ENCODE peak calls at places on chromosome 11, in eight cellular contexts. K, G, U, S, V, N, L and W are unnamed samples.

GRCh38 chr11:133787379-133788103 is 57.8 kb downstream of the SPATA19 start:
- DNase-seq in S (no peak), N (no peak), V (no peak), G (no peak), U (no peak), L (no peak), K (no peak), W (no peak)

GRCh38 chr11:26276798-26277424 is 55.0 kb upstream of the ANO3 start:
- DNase-seq in K (peak), G (peak), L (peak), N (peak), S (peak), V (peak), U (peak), W (no peak)

GRCh38 chr11:46865340-46865739 is 19.3 kb upstream of the CKAP5 start:
- DNase-seq in K (no peak), L (no peak), V (no peak), G (no peak), S (no peak), U (no peak), N (no peak), W (no peak)

GRCh38 chr11:23226331-23226909 is 366.1 kb upstream of the CCDC179 start:
- DNase-seq in K (no peak), S (no peak), L (no peak), V (no peak), N (no peak), G (no peak), U (no peak), W (no peak)

GRCh38 chr11:12109591-12110196 is 696 bp upstream of the MICAL2 start:
- DNase-seq in L (no peak), K (no peak), S (no peak), V (no peak), U (no peak), N (no peak), G (no peak), W (no peak)

GRCh38 chr11:110716361-110716760 is 4.1 kb upstream of the ARHGAP20 start:
- DNase-seq in K (no peak), S (no peak), V (no peak), G (no peak), U (no peak), N (no peak), L (no peak), W (no peak)

GRCh38 chr11:4637662-4638047 is 378 bp downstream of the OR51D1 start:
- DNase-seq in N (no peak), L (no peak), S (no peak), U (no peak), G (no peak), V (no peak), K (no peak), W (no peak)

GRCh38 chr11:134460044-134460371 is 48.0 kb upstream of the B3GAT1 start:
- DNase-seq in N (no peak), K (no peak), V (no peak), L (no peak), S (no peak), G (no peak), U (no peak), W (no peak)

GRCh38 chr11:1072116-1072820 is 2.4 kb upstream of the MUC2 start:
- DNase-seq in G (no peak), S (no peak), V (peak), K (no peak), U (no peak), L (no peak), N (no peak), W (no peak)

GRCh38 chr11:57647368-57647767 is 2.3 kb downstream of the YPEL4 start:
- DNase-seq in V (no peak), K (no peak), S (no peak), L (no peak), N (no peak), U (no peak), G (no peak), W (no peak)